ENCODE peak calls at places on chromosomes 12 and 14, in nine cellular contexts. T, U, P, V, F, X, K, C and B are unnamed samples.

GRCh38 chr14:81132492-81132891 is 88.3 kb downstream of the GTF2A1 start:
- DNase-seq in C (no peak), V (no peak), P (no peak), X (no peak), K (no peak), F (no peak), U (no peak), T (no peak), B (no peak)

GRCh38 chr12:28089363-28089762 is 100.9 kb upstream of the CCDC91 start:
- DNase-seq in F (no peak), U (peak; percentile 51), P (no peak), T (peak; percentile 53), K (no peak), V (peak; percentile 52), X (no peak), C (peak; percentile 70), B (no peak)

GRCh38 chr14:90294872-90295271 is 36.9 kb downstream of the NRDE2 start:
- DNase-seq in V (no peak), U (no peak), T (no peak), P (no peak), X (no peak), K (no peak), F (no peak), C (no peak), B (no peak)

GRCh38 chr12:116313194-116313910 is 35.9 kb upstream of the MED13L start:
- DNase-seq in X (no peak), P (no peak), C (no peak), V (peak; percentile 50), T (no peak), U (no peak), K (no peak), F (no peak), B (no peak)

GRCh38 chr14:33836203-33836894 is 114.5 kb downstream of the EGLN3 start:
- DNase-seq in T (no peak), V (no peak), X (no peak), C (peak; percentile 61), K (no peak), F (no peak), P (no peak), U (peak; percentile 36), B (no peak)

GRCh38 chr12:96908170-96908675 is 1.2 kb downstream of the NEDD1 start:
- DNase-seq in T (no peak), C (peak; percentile 32), P (peak; percentile 21), F (no peak), K (peak; percentile 27), U (no peak), V (no peak), X (peak; percentile 23), B (no peak)

GRCh38 chr12:116160196-116160595 is 117.3 kb downstream of the MED13L start:
- DNase-seq in C (peak; percentile 93), U (peak; percentile 77), F (no peak), P (no peak), T (no peak), X (peak; percentile 49), K (no peak), V (peak; percentile 77), B (no peak)

GRCh38 chr12:1197264-1198018 is 206.4 kb downstream of the ERC1 start:
- DNase-seq in V (peak; percentile 21), K (no peak), T (no peak), P (no peak), U (no peak), F (peak; percentile 15), C (peak; percentile 97), X (no peak), B (no peak)

GRCh38 chr12:79932393-79932792 is 2.5 kb downstream of the PPP1R12A start:
- DNase-seq in F (no peak), U (no peak), T (no peak), C (no peak), P (no peak), K (no peak), X (no peak), V (no peak), B (no peak)

GRCh38 chr12:57617942-57618341 is 6.7 kb downstream of the ARHGEF25 start:
- DNase-seq in V (no peak), U (no peak), C (no peak), X (no peak), P (no peak), T (no peak), F (no peak), K (no peak), B (no peak)

GRCh38 chr12:55720071-55720564 is at the start of gene RDH5:
- DNase-seq in F (peak; percentile 81), K (no peak), V (peak; percentile 96), U (no peak), C (peak; percentile 42), X (peak; percentile 95), T (no peak), P (no peak), B (no peak)

GRCh38 chr14:23306412-23307145 is at the start of gene BCL2L2:
- DNase-seq in F (peak; percentile 80), U (peak; percentile 92), X (peak; percentile 88), T (peak; percentile 83), P (peak; percentile 93), V (peak; percentile 83), K (peak; percentile 28), C (peak; percentile 92), B (no peak)

GRCh38 chr12:19205120-19205519 is 75.6 kb downstream of the PLEKHA5 start:
- DNase-seq in T (no peak), K (no peak), V (no peak), C (no peak), U (no peak), F (no peak), X (no peak), P (peak; percentile 93), B (no peak)